ENCODE peak calls at places on chromosomes 11 and 22, in six cellular contexts. G is stimulated activated CD4-positive, alpha-beta T cell treated with anti-CD3 and anti-CD28 coated beads, Interleukin-12 subunit alpha, Interleukin-12 subunit beta, amount 100 ng/mL, for 24 hours; B is NAMALWA; U is ecto neural progenitor cell; E is DMS53; K is LHCN-M2. P is an unnamed sample.

GRCh38 chr11:27317751-27318150 is 45.3 kb downstream of the CCDC34 start:
- DNase-seq in G (no peak), B (no peak), U (no peak), E (no peak), K (peak), P (no peak)

GRCh38 chr22:23773247-23774113 is 831 bp downstream of the MMP11 start:
- DNase-seq in G (no peak), B (no peak), U (no peak), E (peak), K (no peak), P (no peak)

GRCh38 chr11:66619080-66619554 is 2.7 kb downstream of the RBM14 start:
- DNase-seq in G (no peak), B (peak), U (no peak), E (peak), K (peak), P (peak)

GRCh38 chr11:16989554-16989953 is 24.7 kb downstream of the PLEKHA7 start:
- DNase-seq in G (no peak), B (no peak), U (no peak), E (no peak), K (no peak), P (no peak)

GRCh38 chr11:31812392-31813241 is 1.5 kb upstream of the PAX6 start:
- DNase-seq in G (no peak), B (no peak), U (peak), E (peak), K (no peak), P (no peak)

GRCh38 chr11:105312266-105312665 is 172.7 kb upstream of the CARD18 start:
- DNase-seq in G (no peak), B (no peak), U (no peak), E (no peak), K (no peak), P (no peak)

GRCh38 chr11:124863137-124863825 is 2.0 kb upstream of the ROBO3 start:
- DNase-seq in G (no peak), B (no peak), U (peak), E (peak), K (peak), P (no peak)

GRCh38 chr22:17418890-17419324 is 49.6 kb downstream of the CECR2 start:
- DNase-seq in G (no peak), B (no peak), U (peak), E (no peak), K (no peak), P (no peak)

GRCh38 chr11:134654161-134654915 is 242.3 kb upstream of the B3GAT1 start:
- DNase-seq in G (peak), B (no peak), U (peak), E (no peak), K (no peak), P (no peak)

GRCh38 chr11:123011510-123011909 is 29.9 kb upstream of the BSX start:
- DNase-seq in G (no peak), B (no peak), U (no peak), E (no peak), K (no peak), P (no peak)

GRCh38 chr11:5564259-5565019 is 16.1 kb upstream of the OR52H1 start:
- DNase-seq in G (no peak), B (no peak), U (no peak), E (no peak), K (peak), P (peak)

GRCh38 chr22:40588726-40589125 is 47.8 kb downstream of the MRTFA start:
- DNase-seq in G (no peak), B (no peak), U (no peak), E (no peak), K (no peak), P (no peak)

GRCh38 chr11:17991799-17992433 is 20.9 kb downstream of the SERGEF start:
- DNase-seq in G (peak), B (peak), U (no peak), E (peak), K (peak), P (peak)

GRCh38 chr22:31288496-31289235 is 3.6 kb downstream of the PIK3IP1 start:
- DNase-seq in G (no peak), B (peak), U (no peak), E (no peak), K (no peak), P (no peak)

GRCh38 chr11:7449841-7450214 is 35.5 kb upstream of the OLFML1 start:
- DNase-seq in G (no peak), B (no peak), U (no peak), E (no peak), K (no peak), P (no peak)

GRCh38 chr11:119999220-119999619 is 138.7 kb downstream of the TRIM29 start:
- DNase-seq in G (no peak), B (peak), U (no peak), E (peak), K (no peak), P (no peak)

GRCh38 chr11:121696177-121696863 is 243.6 kb upstream of the SORL1-AS1 start:
- DNase-seq in G (no peak), B (no peak), U (no peak), E (no peak), K (no peak), P (no peak)

GRCh38 chr11:96317985-96318384 is 25.0 kb downstream of the MAML2 start:
- DNase-seq in G (no peak), B (no peak), U (no peak), E (no peak), K (no peak), P (no peak)

GRCh38 chr22:40345801-40346177 is 511 bp upstream of the ADSL start:
- DNase-seq in G (peak), B (peak), U (peak), E (peak), K (no peak), P (no peak)

GRCh38 chr11:16278273-16278672 is 78.1 kb downstream of the SOX6 start:
- DNase-seq in G (no peak), B (no peak), U (no peak), E (no peak), K (no peak), P (no peak)

GRCh38 chr11:1435820-1436467 is 46.2 kb downstream of the BRSK2 start:
- DNase-seq in G (no peak), B (peak), U (no peak), E (peak), K (no peak), P (no peak)

GRCh38 chr22:23119492-23120414 is 22.0 kb downstream of the RSPH14 start:
- DNase-seq in G (peak), B (no peak), U (no peak), E (no peak), K (no peak), P (no peak)

GRCh38 chr22:50016308-50016987 is 3.9 kb upstream of the IL17REL start:
- DNase-seq in G (no peak), B (no peak), U (no peak), E (no peak), K (no peak), P (no peak)

GRCh38 chr11:121367434-121367833 is 74.9 kb downstream of the SC5D start:
- DNase-seq in G (no peak), B (peak), U (no peak), E (peak), K (peak), P (peak)

P was measured in KBM-7.